ENCODE peak calls at places on chromosomes 7 and 10, in eight cellular contexts. One of them, this sample, is unnamed. For H3K36me3, the result is how much of the 10 kb centered on the place peaks cover.

GRCh38 chr10:132456881-132457280 is 59.9 kb downstream of the PWWP2B start:
- DNase-seq in BE2C: no peak
- DNase-seq in IMR-90: no peak
- DNase-seq in breast epithelium: no peak
- DNase-seq in psoas muscle: peak
- DNase-seq in stomach: no peak
- DNase-seq in ovary: peak
- DNase-seq in heart right ventricle: peak
- DNase-seq in this sample: no peak

GRCh38 chr10:58372630-58373445 is 12.4 kb upstream of the TFAM start:
- DNase-seq in BE2C: no peak
- DNase-seq in IMR-90: no peak
- DNase-seq in breast epithelium: no peak
- DNase-seq in psoas muscle: no peak
- DNase-seq in stomach: no peak
- DNase-seq in ovary: no peak
- DNase-seq in heart right ventricle: no peak
- DNase-seq in this sample: no peak

GRCh38 chr7:80935971-80936370 is 17.1 kb upstream of the SEMA3C start:
- DNase-seq in BE2C: no peak
- DNase-seq in IMR-90: no peak
- DNase-seq in breast epithelium: no peak
- DNase-seq in psoas muscle: no peak
- DNase-seq in stomach: no peak
- DNase-seq in ovary: no peak
- DNase-seq in heart right ventricle: no peak
- DNase-seq in this sample: no peak

GRCh38 chr10:128325788-128326187 is 199.6 kb upstream of the MKI67 start:
- DNase-seq in BE2C: no peak
- DNase-seq in IMR-90: no peak
- DNase-seq in breast epithelium: no peak
- DNase-seq in psoas muscle: no peak
- DNase-seq in stomach: no peak
- DNase-seq in ovary: no peak
- DNase-seq in heart right ventricle: no peak
- DNase-seq in this sample: no peak

GRCh38 chr10:75430000-75430763 is 1.2 kb upstream of the LRMDA start:
- DNase-seq in BE2C: peak
- DNase-seq in IMR-90: no peak
- DNase-seq in breast epithelium: no peak
- DNase-seq in psoas muscle: peak
- DNase-seq in stomach: peak
- DNase-seq in ovary: peak
- DNase-seq in heart right ventricle: peak
- DNase-seq in this sample: no peak

GRCh38 chr7:84196007-84196551 is 1.5 kb upstream of the SEMA3A start:
- DNase-seq in BE2C: no peak
- DNase-seq in IMR-90: peak
- DNase-seq in breast epithelium: no peak
- DNase-seq in psoas muscle: no peak
- DNase-seq in stomach: no peak
- DNase-seq in ovary: no peak
- DNase-seq in heart right ventricle: no peak
- DNase-seq in this sample: no peak

GRCh38 chr10:19325581-19325980 is 277.0 kb downstream of the MALRD1 start:
- DNase-seq in BE2C: no peak
- DNase-seq in IMR-90: peak
- DNase-seq in breast epithelium: no peak
- DNase-seq in psoas muscle: no peak
- DNase-seq in stomach: no peak
- DNase-seq in ovary: no peak
- DNase-seq in heart right ventricle: no peak
- DNase-seq in this sample: no peak

GRCh38 chr7:157272351-157273207 is 64.2 kb upstream of the DNAJB6 start:
- DNase-seq in BE2C: no peak
- DNase-seq in IMR-90: no peak
- DNase-seq in breast epithelium: no peak
- DNase-seq in psoas muscle: no peak
- DNase-seq in stomach: no peak
- DNase-seq in ovary: peak
- DNase-seq in heart right ventricle: no peak
- DNase-seq in this sample: no peak

GRCh38 chr7:20301311-20301939 is 29.3 kb upstream of the ITGB8 start:
- DNase-seq in BE2C: no peak
- DNase-seq in IMR-90: peak
- DNase-seq in breast epithelium: no peak
- DNase-seq in psoas muscle: no peak
- DNase-seq in stomach: no peak
- DNase-seq in ovary: no peak
- DNase-seq in heart right ventricle: no peak
- DNase-seq in this sample: no peak

GRCh38 chr10:87763086-87763861 is 54.8 kb downstream of the ATAD1 start:
- DNase-seq in BE2C: no peak
- DNase-seq in IMR-90: no peak
- DNase-seq in breast epithelium: no peak
- DNase-seq in psoas muscle: no peak
- DNase-seq in stomach: no peak
- DNase-seq in ovary: no peak
- DNase-seq in heart right ventricle: no peak
- DNase-seq in this sample: no peak

GRCh38 chr7:28052933-28053332 is 127.7 kb downstream of the JAZF1 start:
- DNase-seq in BE2C: no peak
- DNase-seq in IMR-90: peak
- DNase-seq in breast epithelium: no peak
- DNase-seq in psoas muscle: no peak
- DNase-seq in stomach: no peak
- DNase-seq in ovary: no peak
- DNase-seq in heart right ventricle: no peak
- DNase-seq in this sample: no peak

GRCh38 chr7:114405427-114405826 is 9.2 kb upstream of the FOXP2 start:
- DNase-seq in BE2C: no peak
- DNase-seq in IMR-90: no peak
- DNase-seq in breast epithelium: no peak
- DNase-seq in psoas muscle: no peak
- DNase-seq in stomach: no peak
- DNase-seq in ovary: no peak
- DNase-seq in heart right ventricle: no peak
- DNase-seq in this sample: no peak

GRCh38 chr10:130443236-130443635 is 307.0 kb downstream of the GLRX3 start:
- DNase-seq in BE2C: no peak
- DNase-seq in IMR-90: no peak
- DNase-seq in breast epithelium: no peak
- DNase-seq in psoas muscle: no peak
- DNase-seq in stomach: no peak
- DNase-seq in ovary: no peak
- DNase-seq in heart right ventricle: no peak
- DNase-seq in this sample: peak

GRCh38 chr10:106401161-106401560 is 763.3 kb downstream of the SORCS1 start:
- DNase-seq in BE2C: no peak
- DNase-seq in IMR-90: peak
- DNase-seq in breast epithelium: no peak
- DNase-seq in psoas muscle: no peak
- DNase-seq in stomach: no peak
- DNase-seq in ovary: no peak
- DNase-seq in heart right ventricle: no peak
- DNase-seq in this sample: no peak

GRCh38 chr7:27201231-27202017 is 1.5 kb upstream of the HOXA13 start:
- DNase-seq in BE2C: no peak
- DNase-seq in IMR-90: no peak
- DNase-seq in breast epithelium: no peak
- DNase-seq in psoas muscle: no peak
- DNase-seq in stomach: no peak
- DNase-seq in ovary: no peak
- DNase-seq in heart right ventricle: no peak
- DNase-seq in this sample: peak

GRCh38 chr7:33494473-33494872 is 365.1 kb downstream of the BBS9 start:
- DNase-seq in BE2C: no peak
- DNase-seq in IMR-90: peak
- DNase-seq in breast epithelium: no peak
- DNase-seq in psoas muscle: no peak
- DNase-seq in stomach: no peak
- DNase-seq in ovary: no peak
- DNase-seq in heart right ventricle: no peak
- DNase-seq in this sample: no peak

GRCh38 chr10:45557275-45557905 is 115.2 kb downstream of the ZFAND4 start:
- DNase-seq in BE2C: no peak
- DNase-seq in IMR-90: no peak
- DNase-seq in breast epithelium: no peak
- DNase-seq in psoas muscle: no peak
- DNase-seq in stomach: no peak
- DNase-seq in ovary: no peak
- DNase-seq in heart right ventricle: no peak
- DNase-seq in this sample: no peak

GRCh38 chr7:6403907-6404306 is 43.8 kb downstream of the DAGLB start:
- DNase-seq in BE2C: no peak
- DNase-seq in IMR-90: no peak
- DNase-seq in breast epithelium: peak
- DNase-seq in psoas muscle: no peak
- DNase-seq in stomach: no peak
- DNase-seq in ovary: no peak
- DNase-seq in heart right ventricle: no peak
- DNase-seq in this sample: no peak

GRCh38 chr7:6409091-6409490 is 38.7 kb downstream of the DAGLB start:
- DNase-seq in BE2C: no peak
- DNase-seq in IMR-90: no peak
- DNase-seq in breast epithelium: no peak
- DNase-seq in psoas muscle: peak
- DNase-seq in stomach: no peak
- DNase-seq in ovary: no peak
- DNase-seq in heart right ventricle: no peak
- DNase-seq in this sample: no peak

GRCh38 chr7:6406121-6406520 is 41.6 kb downstream of the DAGLB start:
- DNase-seq in BE2C: no peak
- DNase-seq in IMR-90: no peak
- DNase-seq in breast epithelium: no peak
- DNase-seq in psoas muscle: no peak
- DNase-seq in stomach: no peak
- DNase-seq in ovary: no peak
- DNase-seq in heart right ventricle: no peak
- DNase-seq in this sample: no peak

GRCh38 chr7:6409991-6410693 is 37.6 kb downstream of the DAGLB start:
- DNase-seq in BE2C: no peak
- DNase-seq in IMR-90: no peak
- DNase-seq in breast epithelium: no peak
- DNase-seq in psoas muscle: peak
- DNase-seq in stomach: no peak
- DNase-seq in ovary: no peak
- DNase-seq in heart right ventricle: no peak
- DNase-seq in this sample: no peak

DNA sequence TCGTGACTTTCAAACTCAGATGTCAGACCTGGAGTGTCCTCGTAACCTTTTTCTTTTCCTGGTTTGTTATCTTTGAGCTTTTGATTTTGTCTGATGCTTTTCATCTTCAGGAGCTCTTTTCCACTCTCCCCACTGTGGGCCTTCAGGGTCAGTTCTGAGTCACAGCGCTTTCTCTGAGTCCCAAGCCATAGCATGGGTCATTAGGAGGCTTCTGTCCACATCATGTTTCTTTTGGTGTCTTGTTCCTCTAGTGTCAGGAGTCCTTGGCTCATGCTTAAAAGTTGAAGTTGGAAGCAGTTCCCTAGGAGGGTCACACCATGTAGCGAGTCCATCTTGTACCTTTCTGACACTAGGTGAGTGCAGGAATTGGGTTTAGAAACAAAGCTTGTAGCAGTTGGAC is 40.3 kb downstream of the DAGLB start:
- DNase-seq in BE2C: no peak
- DNase-seq in IMR-90: peak
- DNase-seq in breast epithelium: no peak
- DNase-seq in psoas muscle: no peak
- DNase-seq in stomach: no peak
- DNase-seq in ovary: no peak
- DNase-seq in heart right ventricle: no peak
- DNase-seq in this sample: no peak
- H3K36me3 ChIP-seq in BE2C: half or more
- H3K36me3 ChIP-seq in IMR-90: half or more
- H3K36me3 ChIP-seq in breast epithelium: under half
- H3K36me3 ChIP-seq in psoas muscle: half or more
- H3K36me3 ChIP-seq in stomach: half or more
- H3K36me3 ChIP-seq in ovary: under half
- H3K36me3 ChIP-seq in heart right ventricle: half or more
- H3K36me3 ChIP-seq in this sample: half or more

GRCh38 chr10:73414230-73414981 is 548 bp upstream of the ANXA7 start:
- DNase-seq in BE2C: no peak
- DNase-seq in IMR-90: no peak
- DNase-seq in breast epithelium: no peak
- DNase-seq in psoas muscle: no peak
- DNase-seq in stomach: no peak
- DNase-seq in ovary: no peak
- DNase-seq in heart right ventricle: no peak
- DNase-seq in this sample: no peak
- TF ChIP-seq CTCF in BE2C: no peak
- TF ChIP-seq CTCF in IMR-90: no peak
- TF ChIP-seq CTCF in breast epithelium: no peak
- TF ChIP-seq CTCF in psoas muscle: no peak
- TF ChIP-seq CTCF in stomach: no peak
- TF ChIP-seq CTCF in ovary: peak
- TF ChIP-seq CTCF in heart right ventricle: no peak
- TF ChIP-seq CTCF in this sample: no peak

GRCh38 chr10:992523-993340 is 4.5 kb downstream of the GTPBP4 start:
- DNase-seq in BE2C: no peak
- DNase-seq in IMR-90: no peak
- DNase-seq in breast epithelium: no peak
- DNase-seq in psoas muscle: no peak
- DNase-seq in stomach: no peak
- DNase-seq in ovary: no peak
- DNase-seq in heart right ventricle: no peak
- DNase-seq in this sample: no peak
- H3K36me3 ChIP-seq in BE2C: half or more
- H3K36me3 ChIP-seq in IMR-90: under half
- H3K36me3 ChIP-seq in breast epithelium: under half
- H3K36me3 ChIP-seq in psoas muscle: half or more
- H3K36me3 ChIP-seq in stomach: under half
- H3K36me3 ChIP-seq in ovary: under half
- H3K36me3 ChIP-seq in heart right ventricle: half or more
- H3K36me3 ChIP-seq in this sample: under half

GRCh38 chr10:7300327-7300726 is 110.5 kb downstream of the SFMBT2 start:
- DNase-seq in BE2C: peak
- DNase-seq in IMR-90: peak
- DNase-seq in breast epithelium: no peak
- DNase-seq in psoas muscle: no peak
- DNase-seq in stomach: no peak
- DNase-seq in ovary: no peak
- DNase-seq in heart right ventricle: no peak
- DNase-seq in this sample: no peak

GRCh38 chr10:7303067-7303629 is 107.7 kb downstream of the SFMBT2 start:
- DNase-seq in BE2C: no peak
- DNase-seq in IMR-90: no peak
- DNase-seq in breast epithelium: no peak
- DNase-seq in psoas muscle: no peak
- DNase-seq in stomach: no peak
- DNase-seq in ovary: no peak
- DNase-seq in heart right ventricle: no peak
- DNase-seq in this sample: no peak

GRCh38 chr10:7302393-7303054 is 108.3 kb downstream of the SFMBT2 start:
- DNase-seq in BE2C: no peak
- DNase-seq in IMR-90: peak
- DNase-seq in breast epithelium: no peak
- DNase-seq in psoas muscle: no peak
- DNase-seq in stomach: no peak
- DNase-seq in ovary: no peak
- DNase-seq in heart right ventricle: no peak
- DNase-seq in this sample: no peak

GRCh38 chr10:7298495-7298894 is 112.3 kb downstream of the SFMBT2 start:
- DNase-seq in BE2C: no peak
- DNase-seq in IMR-90: no peak
- DNase-seq in breast epithelium: no peak
- DNase-seq in psoas muscle: no peak
- DNase-seq in stomach: no peak
- DNase-seq in ovary: no peak
- DNase-seq in heart right ventricle: no peak
- DNase-seq in this sample: no peak

GRCh38 chr10:7301039-7301768 is 109.6 kb downstream of the SFMBT2 start:
- DNase-seq in BE2C: peak
- DNase-seq in IMR-90: no peak
- DNase-seq in breast epithelium: no peak
- DNase-seq in psoas muscle: no peak
- DNase-seq in stomach: no peak
- DNase-seq in ovary: no peak
- DNase-seq in heart right ventricle: no peak
- DNase-seq in this sample: no peak
- TF ChIP-seq CTCF in BE2C: peak
- TF ChIP-seq CTCF in IMR-90: no peak
- TF ChIP-seq CTCF in breast epithelium: no peak
- TF ChIP-seq CTCF in psoas muscle: no peak
- TF ChIP-seq CTCF in stomach: no peak
- TF ChIP-seq CTCF in ovary: no peak
- TF ChIP-seq CTCF in heart right ventricle: peak
- TF ChIP-seq CTCF in this sample: no peak

This sample was measured in vagina.